ENCODE peak calls at places on chromosomes 5 and 9, in eight cellular contexts. One of them, this sample, is unnamed.
A peak's percentile ranks its signal among the peaks of the same experiment; 100 is the strongest.

GRCh38 chr5:108061941-108062340 is 320.0 kb downstream of the FBXL17 start:
- DNase-seq in T47D: no peak
- DNase-seq in HCT116: no peak
- DNase-seq in NCI-H524 treated with DMSO at 0.1 percent for 48 hours: no peak
- DNase-seq in ELR: no peak
- DNase-seq in upper lobe of left lung: no peak
- DNase-seq in GM13976: no peak
- DNase-seq in CD4-positive, alpha-beta T cell: no peak
- DNase-seq in this sample: no peak

GRCh38 chr5:147673276-147673675 is 109.3 kb downstream of the JAKMIP2 start:
- DNase-seq in T47D: no peak
- DNase-seq in HCT116: no peak
- DNase-seq in NCI-H524 treated with DMSO at 0.1 percent for 48 hours: peak; percentile 95
- DNase-seq in ELR: no peak
- DNase-seq in upper lobe of left lung: no peak
- DNase-seq in GM13976: no peak
- DNase-seq in CD4-positive, alpha-beta T cell: no peak
- DNase-seq in this sample: no peak

GRCh38 chr5:173494446-173494845 is 122.0 kb downstream of the BOD1 start:
- DNase-seq in T47D: no peak
- DNase-seq in HCT116: no peak
- DNase-seq in NCI-H524 treated with DMSO at 0.1 percent for 48 hours: no peak
- DNase-seq in ELR: no peak
- DNase-seq in upper lobe of left lung: no peak
- DNase-seq in GM13976: no peak
- DNase-seq in CD4-positive, alpha-beta T cell: no peak
- DNase-seq in this sample: no peak

GRCh38 chr5:54581831-54582548 is 64.4 kb downstream of the SNX18 start:
- DNase-seq in T47D: no peak
- DNase-seq in HCT116: no peak
- DNase-seq in NCI-H524 treated with DMSO at 0.1 percent for 48 hours: no peak
- DNase-seq in ELR: no peak
- DNase-seq in upper lobe of left lung: no peak
- DNase-seq in GM13976: no peak
- DNase-seq in CD4-positive, alpha-beta T cell: no peak
- DNase-seq in this sample: no peak

GRCh38 chr9:20980713-20981481 is 50.5 kb downstream of the HACD4 start:
- DNase-seq in T47D: no peak
- DNase-seq in HCT116: no peak
- DNase-seq in NCI-H524 treated with DMSO at 0.1 percent for 48 hours: no peak
- DNase-seq in ELR: peak; percentile 67
- DNase-seq in upper lobe of left lung: no peak
- DNase-seq in GM13976: peak; percentile 18
- DNase-seq in CD4-positive, alpha-beta T cell: no peak
- DNase-seq in this sample: no peak

GRCh38 chr5:18394154-18394804 is 760.0 kb downstream of the TAF11L14 start:
- DNase-seq in T47D: peak; percentile 42
- DNase-seq in HCT116: no peak
- DNase-seq in NCI-H524 treated with DMSO at 0.1 percent for 48 hours: peak; percentile 11
- DNase-seq in ELR: peak; percentile 74
- DNase-seq in upper lobe of left lung: peak; percentile 51
- DNase-seq in GM13976: peak; percentile 43
- DNase-seq in CD4-positive, alpha-beta T cell: peak; percentile 8
- DNase-seq in this sample: peak; percentile 51

GRCh38 chr5:179373101-179373934 is 28.1 kb upstream of the ADAMTS2 start:
- DNase-seq in T47D: no peak
- DNase-seq in HCT116: no peak
- DNase-seq in NCI-H524 treated with DMSO at 0.1 percent for 48 hours: no peak
- DNase-seq in ELR: no peak
- DNase-seq in upper lobe of left lung: peak; percentile 8
- DNase-seq in GM13976: no peak
- DNase-seq in CD4-positive, alpha-beta T cell: no peak
- DNase-seq in this sample: no peak

GRCh38 chr9:136566899-136567298 is 21.1 kb upstream of the NOTCH1 start:
- DNase-seq in T47D: no peak
- DNase-seq in HCT116: no peak
- DNase-seq in NCI-H524 treated with DMSO at 0.1 percent for 48 hours: no peak
- DNase-seq in ELR: no peak
- DNase-seq in upper lobe of left lung: no peak
- DNase-seq in GM13976: no peak
- DNase-seq in CD4-positive, alpha-beta T cell: no peak
- DNase-seq in this sample: peak; percentile 83

GRCh38 chr9:90637626-90638025 is 5.0 kb downstream of the DIRAS2 start:
- DNase-seq in T47D: no peak
- DNase-seq in HCT116: no peak
- DNase-seq in NCI-H524 treated with DMSO at 0.1 percent for 48 hours: no peak
- DNase-seq in ELR: no peak
- DNase-seq in upper lobe of left lung: no peak
- DNase-seq in GM13976: no peak
- DNase-seq in CD4-positive, alpha-beta T cell: no peak
- DNase-seq in this sample: no peak

GRCh38 chr9:137255448-137256114 is 454 bp downstream of the NELFB start:
- DNase-seq in T47D: no peak
- DNase-seq in HCT116: no peak
- DNase-seq in NCI-H524 treated with DMSO at 0.1 percent for 48 hours: no peak
- DNase-seq in ELR: peak; percentile 60
- DNase-seq in upper lobe of left lung: peak; percentile 65
- DNase-seq in GM13976: no peak
- DNase-seq in CD4-positive, alpha-beta T cell: no peak
- DNase-seq in this sample: no peak

GRCh38 chr9:4970970-4971641 is 14.0 kb upstream of the JAK2 start:
- DNase-seq in T47D: no peak
- DNase-seq in HCT116: no peak
- DNase-seq in NCI-H524 treated with DMSO at 0.1 percent for 48 hours: no peak
- DNase-seq in ELR: no peak
- DNase-seq in upper lobe of left lung: no peak
- DNase-seq in GM13976: peak; percentile 64
- DNase-seq in CD4-positive, alpha-beta T cell: no peak
- DNase-seq in this sample: no peak

GRCh38 chr5:170623576-170624181 is 119.9 kb downstream of the KCNIP1 start:
- DNase-seq in T47D: no peak
- DNase-seq in HCT116: peak; percentile 48
- DNase-seq in NCI-H524 treated with DMSO at 0.1 percent for 48 hours: no peak
- DNase-seq in ELR: peak; percentile 71
- DNase-seq in upper lobe of left lung: no peak
- DNase-seq in GM13976: peak; percentile 58
- DNase-seq in CD4-positive, alpha-beta T cell: no peak
- DNase-seq in this sample: peak; percentile 56

GRCh38 chr5:6905423-6905822 is 192.2 kb downstream of the TENT4A start:
- DNase-seq in T47D: no peak
- DNase-seq in HCT116: no peak
- DNase-seq in NCI-H524 treated with DMSO at 0.1 percent for 48 hours: no peak
- DNase-seq in ELR: no peak
- DNase-seq in upper lobe of left lung: no peak
- DNase-seq in GM13976: no peak
- DNase-seq in CD4-positive, alpha-beta T cell: no peak
- DNase-seq in this sample: peak; percentile 59

GRCh38 chr5:178509491-178510057 is 80.6 kb downstream of the COL23A1 start:
- DNase-seq in T47D: no peak
- DNase-seq in HCT116: no peak
- DNase-seq in NCI-H524 treated with DMSO at 0.1 percent for 48 hours: no peak
- DNase-seq in ELR: no peak
- DNase-seq in upper lobe of left lung: no peak
- DNase-seq in GM13976: no peak
- DNase-seq in CD4-positive, alpha-beta T cell: no peak
- DNase-seq in this sample: no peak

GRCh38 chr5:57551974-57552537 is 69.4 kb upstream of the ACTBL2 start:
- DNase-seq in T47D: no peak
- DNase-seq in HCT116: no peak
- DNase-seq in NCI-H524 treated with DMSO at 0.1 percent for 48 hours: no peak
- DNase-seq in ELR: no peak
- DNase-seq in upper lobe of left lung: no peak
- DNase-seq in GM13976: no peak
- DNase-seq in CD4-positive, alpha-beta T cell: no peak
- DNase-seq in this sample: no peak